ENCODE peak calls at places on chromosomes 1 and 21, in nine cellular contexts. I is heart right ventricle; N is CD8-positive, alpha-beta T cell; W is esophagus squamous epithelium; R is uterus; G is PC-3; V is adrenal gland; X is fibroblast of lung; H is mucosa of descending colon. J is an unnamed sample.
A peak's percentile ranks its signal among the peaks of the same experiment; 100 is the strongest.

GRCh38 chr1:30258876-30259275 is 464.5 kb downstream of the MATN1 start:
- DNase-seq in N (no peak), G (no peak), W (no peak), R (no peak), I (no peak), H (no peak), V (no peak), X (no peak), J (no peak)

GRCh38 chr1:54280652-54281051 is 80.7 kb downstream of the MRPL37 start:
- DNase-seq in N (no peak), I (no peak), V (no peak), X (peak; percentile 24), W (no peak), G (no peak), H (no peak), R (no peak), J (no peak)

GRCh38 chr1:41578712-41579335 is 94.3 kb upstream of the EDN2 start:
- DNase-seq in R (no peak), X (peak; percentile 48), N (no peak), W (no peak), H (no peak), V (peak; percentile 10), G (peak; percentile 49), I (no peak), J (peak; percentile 65)

GRCh38 chr1:31198591-31198990 is 41.1 kb downstream of the NKAIN1 start:
- DNase-seq in H (no peak), R (no peak), X (no peak), I (no peak), W (no peak), V (no peak), N (no peak), G (no peak), J (no peak)

GRCh38 chr1:37031419-37031818 is 2.9 kb downstream of the GRIK3 start:
- DNase-seq in G (no peak), V (no peak), I (no peak), R (no peak), W (no peak), H (no peak), N (no peak), X (no peak), J (no peak)

GRCh38 chr1:12380316-12381249 is 150.8 kb downstream of the VPS13D start:
- DNase-seq in X (no peak), H (no peak), W (no peak), N (no peak), R (no peak), G (peak; percentile 61), I (no peak), V (no peak), J (no peak)

GRCh38 chr1:68188060-68188538 is 44.2 kb downstream of the WLS start:
- DNase-seq in X (peak; percentile 83), I (no peak), H (no peak), R (no peak), W (no peak), N (no peak), V (no peak), G (no peak), J (no peak)

GRCh38 chr21:44998621-44999427 is 59.0 kb downstream of the SLX9 start:
- DNase-seq in N (no peak), G (no peak), R (no peak), I (peak; percentile 11), X (no peak), V (no peak), H (peak; percentile 14), W (no peak), J (no peak)

GRCh38 chr1:70459502-70460225 is 48.6 kb downstream of the CTH start:
- DNase-seq in V (no peak), I (no peak), G (peak; percentile 40), R (no peak), N (no peak), H (no peak), X (peak; percentile 28), W (no peak), J (no peak)

GRCh38 chr1:151371340-151371739 is 1.2 kb downstream of the SELENBP1 start:
- DNase-seq in X (peak; percentile 60), I (peak; percentile 53), H (peak; percentile 70), R (peak; percentile 78), G (peak; percentile 40), W (no peak), N (no peak), V (peak; percentile 79), J (no peak)

GRCh38 chr21:38229260-38229877 is 27.4 kb upstream of the KCNJ15 start:
- DNase-seq in R (no peak), I (no peak), V (no peak), H (no peak), N (no peak), X (peak; percentile 22), W (no peak), G (peak; percentile 47), J (peak; percentile 46)

GRCh38 chr1:232372431-232373225 is 257.3 kb downstream of the SIPA1L2 start:
- DNase-seq in G (no peak), I (no peak), R (no peak), W (no peak), N (no peak), X (no peak), H (no peak), V (no peak), J (no peak)

DNA sequence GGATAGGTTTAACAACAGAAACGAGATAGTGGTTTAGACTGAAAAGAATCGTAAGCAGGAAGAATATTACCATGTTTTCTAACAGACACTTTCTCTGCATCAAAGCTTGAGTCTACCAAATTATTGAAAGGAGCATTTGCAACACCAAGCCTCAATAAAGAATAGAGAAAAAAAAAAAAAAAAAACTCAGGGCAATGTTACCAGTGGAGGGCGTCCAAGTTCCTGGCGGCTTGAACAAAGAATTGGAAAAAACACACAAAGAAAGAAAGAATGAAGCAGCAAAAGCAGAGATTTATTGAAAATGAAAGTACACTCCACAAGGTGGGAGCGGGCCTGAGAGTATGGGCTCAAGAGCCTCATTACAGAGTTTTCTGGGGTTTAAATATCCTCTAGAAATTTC is 686.5 kb upstream of the ADGRL2 start:
- DNase-seq in V (no peak), X (no peak), I (no peak), N (no peak), H (no peak), G (no peak), W (no peak), R (no peak), J (no peak)
- TF ChIP-seq CTCF in V (no peak), X (no peak), I (no peak), N (no peak), H (no peak), G (peak; percentile 53), W (no peak), R (no peak), J (peak; percentile 61)

DNA sequence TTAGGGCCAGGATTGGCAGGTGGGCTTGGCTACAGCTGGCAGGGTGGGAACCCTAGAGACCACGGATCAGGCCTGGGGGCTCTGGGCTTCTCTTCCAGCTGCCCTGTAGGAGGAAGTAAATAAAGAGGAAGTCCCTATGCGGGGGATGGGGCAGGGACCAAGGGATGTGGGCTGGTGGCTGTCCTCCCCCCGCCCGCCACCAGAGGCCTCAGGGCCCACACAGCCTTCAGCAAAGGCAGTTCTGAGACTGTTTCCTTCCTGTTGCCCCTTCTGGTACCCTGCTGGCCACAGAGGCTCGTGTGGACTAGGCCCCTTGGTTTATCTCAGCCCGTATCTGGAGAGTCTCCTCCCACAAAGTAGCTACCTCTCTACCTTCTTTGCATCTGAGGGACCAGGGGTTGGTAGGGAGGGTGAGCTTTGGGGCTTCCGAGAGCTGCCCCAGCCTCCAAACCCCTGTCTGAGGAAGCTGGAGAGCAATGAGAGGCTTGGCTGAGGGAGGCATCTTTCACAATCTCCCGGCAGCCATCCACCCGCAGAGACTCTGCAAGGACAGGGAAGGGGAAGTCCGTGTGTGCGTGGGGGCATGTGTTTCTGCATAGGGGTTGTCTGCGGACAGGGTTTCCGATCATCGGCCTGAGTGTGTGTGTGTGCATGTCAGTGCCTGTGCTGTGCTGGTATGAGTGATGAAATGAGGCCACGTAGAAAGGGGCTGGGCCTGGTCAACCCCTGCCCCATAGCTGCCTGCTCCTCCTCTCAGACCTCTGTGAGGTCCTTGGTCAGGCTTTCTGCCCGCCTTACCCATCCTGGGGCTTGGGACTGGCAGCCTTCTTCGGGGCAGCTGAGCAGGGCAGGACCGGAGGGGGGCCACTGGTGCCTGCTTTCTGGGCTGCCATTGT is 12.5 kb downstream of the RPS6KA1 start:
- DNase-seq in N (peak; percentile 85), G (peak; percentile 8), V (peak; percentile 95), W (peak; percentile 74), R (peak; percentile 47), X (peak; percentile 71), I (peak; percentile 67), H (peak; percentile 77), J (peak; percentile 91)
- H3K4me3 ChIP-seq in N (peak overlapping the region; percentile 32), G (no peak overlapping the region), V (no peak overlapping the region), W (no peak overlapping the region), R (no peak overlapping the region), X (no peak overlapping the region), I (peak overlapping the region; percentile 15), H (no peak overlapping the region), J (no peak overlapping the region)

GRCh38 chr1:33572387-33572786 is 99.9 kb downstream of the ZSCAN20 start:
- DNase-seq in W (no peak), N (no peak), R (no peak), H (no peak), X (no peak), G (no peak), V (no peak), I (no peak), J (no peak)

GRCh38 chr1:33578557-33579448 is 106.4 kb downstream of the ZSCAN20 start:
- DNase-seq in N (no peak), G (no peak), H (no peak), W (no peak), V (no peak), R (no peak), X (no peak), I (no peak), J (no peak)

GRCh38 chr1:33576821-33577599 is 104.6 kb downstream of the ZSCAN20 start:
- DNase-seq in N (no peak), W (no peak), V (no peak), G (no peak), R (no peak), X (no peak), I (no peak), H (no peak), J (peak; percentile 51)

GRCh38 chr1:33577663-33578062 is 105.2 kb downstream of the ZSCAN20 start:
- DNase-seq in W (no peak), G (no peak), R (no peak), I (no peak), X (no peak), N (no peak), H (no peak), V (no peak), J (no peak)

DNA sequence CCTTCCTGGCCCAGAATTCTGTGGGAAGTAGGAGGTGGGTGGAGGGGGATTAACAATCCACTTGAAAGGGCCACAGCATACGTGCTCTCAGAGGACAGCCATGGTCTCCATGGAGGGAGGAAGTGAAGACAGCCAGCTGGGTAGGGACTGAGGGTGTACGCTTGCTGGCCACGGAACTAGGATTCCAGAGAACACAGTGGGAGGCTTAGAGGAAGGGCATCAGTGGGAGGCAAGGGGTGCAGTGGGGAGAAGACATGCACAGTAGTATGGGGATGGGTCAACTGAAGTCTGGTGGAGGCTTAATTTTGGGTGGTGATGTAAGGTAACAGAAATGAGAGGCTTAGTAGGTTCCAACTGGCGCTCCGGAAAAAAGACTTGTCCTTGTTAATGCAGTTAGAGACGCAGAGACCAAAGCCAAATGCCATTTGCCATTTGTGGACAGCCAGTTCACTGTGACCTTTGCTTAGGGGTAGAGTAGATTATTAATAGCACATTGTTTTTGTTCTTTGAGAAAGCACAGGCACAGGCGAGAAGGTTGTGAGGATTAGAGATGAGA is 103.0 kb downstream of the ZSCAN20 start:
- DNase-seq in H (no peak), V (peak; percentile 10), R (no peak), W (no peak), N (no peak), G (no peak), X (no peak), I (peak; percentile 20), J (no peak)
- H3K4me1 ChIP-seq in H (no peaks in the 10 kb centered on the region), V (no peaks in the 10 kb centered on the region), R (no peaks in the 10 kb centered on the region), W (peaks cover 14% of the 10 kb centered on the region), N (no peaks in the 10 kb centered on the region), G (no peaks in the 10 kb centered on the region), X (no peaks in the 10 kb centered on the region), I (peaks cover 84% of the 10 kb centered on the region), J (no peaks in the 10 kb centered on the region)

GRCh38 chr1:103267893-103268292 is 159.6 kb upstream of the COL11A1 start:
- DNase-seq in I (no peak), N (no peak), W (no peak), X (no peak), R (no peak), H (no peak), V (no peak), G (peak; percentile 2), J (peak; percentile 52)
- TF ChIP-seq CTCF in I (no peak), N (no peak), W (no peak), X (no peak), R (no peak), H (no peak), V (no peak), G (peak; percentile 39), J (peak; percentile 67)

J was measured in endodermal cell.